ENCODE peak calls at places on chromosomes 4 and X, in four cellular contexts. M, O, Q and H are unnamed samples. For H3K4me1, the result is how much of the 10 kb centered on the place peaks cover.

GRCh38 chrX:37803057-37803456 is 23.2 kb downstream of the CYBB start:
- DNase-seq in Q (no peak), M (no peak), O (no peak), H (no peak)

GRCh38 chrX:106692425-106693075 is 34.0 kb upstream of the RNF128 start:
- DNase-seq in O (peak), Q (no peak), M (no peak), H (no peak)

GRCh38 chr4:20367446-20367845 is 115.7 kb downstream of the SLIT2 start:
- DNase-seq in O (no peak), M (no peak), Q (no peak), H (no peak)

GRCh38 chrX:14014526-14014925 is 15.2 kb downstream of the GEMIN8 start:
- DNase-seq in M (no peak), O (no peak), Q (no peak), H (no peak)

GRCh38 chr4:61772116-61772515 is 572.0 kb downstream of the ADGRL3 start:
- DNase-seq in M (no peak), Q (no peak), O (no peak), H (no peak)

GRCh38 chr4:74932832-74933561 is at the start of gene PARM1:
- DNase-seq in Q (peak), O (peak), M (peak), H (peak)

GRCh38 chrX:51876441-51876840 is 17.0 kb upstream of the MAGED1 start:
- DNase-seq in M (no peak), Q (no peak), O (no peak), H (no peak)

GRCh38 chrX:11064851-11065600 is 46.1 kb upstream of the HCCS start:
- DNase-seq in O (no peak), Q (no peak), M (no peak), H (no peak)

GRCh38 chr4:142446965-142447474 is 399.1 kb downstream of the INPP4B start:
- DNase-seq in M (no peak), Q (no peak), O (no peak), H (no peak)

GRCh38 chr4:77905651-77906263 is 43.1 kb downstream of the MRPL1 start:
- DNase-seq in Q (peak), M (no peak), O (no peak), H (no peak)

GRCh38 chr4:42104521-42104920 is 47.9 kb downstream of the BEND4 start:
- DNase-seq in O (no peak), Q (no peak), M (no peak), H (no peak)

GRCh38 chr4:32499176-32499575 is 1779.0 kb downstream of the PCDH7 start:
- DNase-seq in M (no peak), Q (no peak), O (no peak), H (no peak)

GRCh38 chrX:15848576-15848975 is 6.0 kb downstream of the AP1S2 start:
- DNase-seq in M (no peak), O (no peak), Q (no peak), H (no peak)

GRCh38 chr4:165031436-165032211 is at the start of gene TRIM60:
- DNase-seq in O (no peak), M (no peak), Q (no peak), H (no peak)

GRCh38 chr4:182206266-182206665 is 36.9 kb upstream of the TENM3 start:
- DNase-seq in M (no peak), Q (no peak), O (no peak), H (no peak)

GRCh38 chrX:104795804-104796203 is 229.8 kb downstream of the IL1RAPL2 start:
- DNase-seq in O (no peak), Q (no peak), M (no peak), H (no peak)

GRCh38 chr4:182688081-182688480 is 229.1 kb downstream of the DCTD start:
- DNase-seq in M (no peak), O (no peak), Q (no peak), H (no peak)

DNA sequence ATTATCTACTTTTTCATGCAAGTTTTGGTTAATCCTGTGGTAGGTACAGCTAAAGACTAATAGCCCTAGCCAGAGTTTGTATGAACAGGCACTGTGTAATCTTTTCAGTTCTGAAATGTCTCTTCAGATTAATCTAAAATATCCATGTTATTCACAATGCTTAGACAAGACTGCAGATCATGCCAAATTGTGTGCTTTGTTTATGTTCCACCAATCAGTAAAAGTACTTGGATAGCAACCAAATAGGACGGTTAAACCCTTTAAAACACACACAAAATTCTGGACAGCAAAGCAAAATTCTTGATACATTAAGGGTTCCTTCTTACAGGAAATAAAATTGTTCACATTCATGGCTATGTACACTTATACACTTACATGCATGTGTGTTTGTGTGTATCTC is 139.1 kb downstream of the KLHL13 start:
- DNase-seq in M (no peak), Q (no peak), O (no peak), H (no peak)
- H3K4me1 ChIP-seq in M (under half), Q (under half), O (under half), H (under half)

DNA sequence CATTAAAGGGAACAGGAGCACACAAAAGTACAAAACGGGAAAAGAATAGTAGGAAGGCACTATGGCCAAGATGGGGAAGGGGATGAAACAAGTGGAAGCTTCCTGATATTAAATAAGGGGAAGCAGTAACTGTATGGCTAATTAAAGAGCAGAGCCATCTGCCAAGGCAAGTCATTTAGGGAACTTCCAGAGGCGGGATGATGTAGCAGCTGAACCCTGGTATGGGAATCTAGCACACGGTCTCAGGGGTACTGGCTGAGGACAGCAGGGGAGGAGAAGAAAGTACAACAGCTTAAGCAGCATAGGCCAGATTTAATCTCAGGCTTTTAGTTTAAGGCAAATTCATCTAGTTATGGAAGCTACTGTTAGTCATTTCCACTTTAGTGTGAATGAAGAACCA is 59.1 kb downstream of the IGFBP7 start:
- DNase-seq in O (no peak), M (no peak), Q (no peak), H (no peak)
- TF ChIP-seq TCF7L2 in O (no peak), M (no peak), Q (no peak), H (no peak)

DNA sequence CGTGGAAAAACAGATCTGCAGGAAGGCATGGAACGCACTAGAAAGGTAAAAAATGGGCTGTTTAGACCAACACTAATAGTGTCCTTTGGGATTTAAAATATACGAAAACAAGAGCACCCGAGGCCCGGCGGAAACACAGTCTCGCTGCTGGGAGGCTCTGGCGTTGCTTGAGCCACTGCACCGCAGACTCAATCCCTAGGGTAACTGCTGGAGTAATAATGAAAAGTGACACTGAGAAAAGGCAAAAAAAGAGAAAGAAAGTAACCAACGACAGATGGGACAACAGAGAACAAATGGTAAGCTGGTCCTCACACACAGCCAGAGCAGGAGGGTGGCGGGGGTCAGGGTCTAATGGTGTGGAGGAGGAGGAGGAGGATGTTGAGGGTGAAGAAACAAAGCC is 15.4 kb downstream of the IRAK1 start:
- DNase-seq in M (no peak), O (no peak), Q (no peak), H (no peak)
- H3K4me1 ChIP-seq in M (under half), O (under half), Q (under half), H (under half)

GRCh38 chr4:5730993-5731975 is 20.3 kb downstream of the EVC start:
- DNase-seq in O (no peak), Q (no peak), M (no peak), H (no peak)
- TF ChIP-seq TCF7L2 in O (no peak), Q (no peak), M (no peak), H (no peak)

GRCh38 chrX:9530848-9531274 is 66.0 kb downstream of the TBL1X start:
- DNase-seq in O (peak), M (no peak), Q (peak), H (no peak)
- H3K4me1 ChIP-seq in O (half or more), M (under half), Q (under half), H (under half)

DNA sequence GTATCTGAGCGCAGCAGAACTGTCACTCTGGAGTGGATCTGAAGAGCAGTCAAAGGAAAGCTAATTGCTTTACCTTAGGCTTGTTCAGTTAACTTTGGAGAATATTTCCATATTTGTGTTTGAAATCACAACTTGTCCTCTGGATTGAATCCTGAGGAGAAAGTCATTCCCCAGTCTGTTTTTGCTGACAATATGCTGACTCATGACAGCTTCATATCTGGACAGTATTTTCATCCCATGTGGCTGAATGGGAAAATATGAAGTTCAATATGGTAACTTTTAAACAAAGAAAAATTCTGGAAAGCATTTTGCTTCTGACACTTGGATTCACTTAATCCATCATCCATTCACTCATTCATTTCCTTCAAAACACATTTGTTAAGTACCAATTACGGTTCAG is 46.3 kb upstream of the MAGEC3 start:
- DNase-seq in O (no peak), Q (no peak), M (no peak), H (no peak)
- TF ChIP-seq TCF7L2 in O (no peak), Q (no peak), M (no peak), H (no peak)

GRCh38 chr4:1294424-1294823 is 4.7 kb downstream of the MAEA start:
- DNase-seq in Q (no peak), M (no peak), O (no peak), H (no peak)

GRCh38 chr4:1296324-1297022 is 6.8 kb downstream of the MAEA start:
- DNase-seq in O (no peak), Q (no peak), M (no peak), H (no peak)

GRCh38 chr4:1294891-1295290 is 5.2 kb downstream of the MAEA start:
- DNase-seq in O (no peak), Q (no peak), M (no peak), H (no peak)

GRCh38 chr4:1297023-1297395 is 7.3 kb downstream of the MAEA start:
- DNase-seq in Q (no peak), M (no peak), O (no peak), H (no peak)

DNA sequence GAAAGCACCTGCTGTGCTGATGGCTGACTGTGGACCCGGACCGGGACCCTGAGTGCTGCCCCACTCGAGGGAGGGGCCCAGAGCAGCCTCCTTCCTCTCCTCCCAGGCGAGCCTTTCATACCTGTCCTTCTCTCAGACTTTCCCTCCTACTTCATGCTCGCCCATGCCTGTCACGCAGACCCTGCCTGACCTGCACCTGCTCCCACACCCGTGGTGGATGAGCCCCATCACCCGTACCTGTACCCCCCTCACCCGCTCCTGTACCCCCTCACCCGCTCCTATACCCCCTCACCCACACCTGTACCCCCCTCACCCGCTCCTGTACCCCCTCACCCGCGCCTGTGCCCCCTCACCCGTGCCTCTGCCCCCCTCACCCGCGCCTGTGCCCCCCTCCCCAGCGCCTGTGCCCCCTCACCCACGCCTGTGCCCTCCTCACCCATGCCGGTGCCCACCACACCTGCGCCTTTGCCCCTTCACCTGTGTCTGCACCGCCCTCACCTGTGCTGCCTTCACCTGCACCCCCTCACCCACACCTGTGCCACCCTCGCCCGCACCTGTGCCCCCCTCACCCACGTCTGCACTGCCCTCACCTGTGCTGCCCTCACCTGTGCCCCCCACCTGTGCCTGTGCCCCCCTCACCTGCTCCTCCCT is 5.8 kb downstream of the MAEA start:
- DNase-seq in O (no peak), M (no peak), Q (no peak), H (no peak)
- H3K4me1 ChIP-seq in O (under half), M (under half), Q (under half), H (under half)

GRCh38 chr4:16881151-16881884 is 17.1 kb downstream of the LDB2 start:
- DNase-seq in M (no peak), Q (no peak), O (no peak), H (no peak)

GRCh38 chr4:16869594-16870245 is 28.7 kb downstream of the LDB2 start:
- DNase-seq in Q (no peak), M (no peak), O (no peak), H (no peak)

DNA sequence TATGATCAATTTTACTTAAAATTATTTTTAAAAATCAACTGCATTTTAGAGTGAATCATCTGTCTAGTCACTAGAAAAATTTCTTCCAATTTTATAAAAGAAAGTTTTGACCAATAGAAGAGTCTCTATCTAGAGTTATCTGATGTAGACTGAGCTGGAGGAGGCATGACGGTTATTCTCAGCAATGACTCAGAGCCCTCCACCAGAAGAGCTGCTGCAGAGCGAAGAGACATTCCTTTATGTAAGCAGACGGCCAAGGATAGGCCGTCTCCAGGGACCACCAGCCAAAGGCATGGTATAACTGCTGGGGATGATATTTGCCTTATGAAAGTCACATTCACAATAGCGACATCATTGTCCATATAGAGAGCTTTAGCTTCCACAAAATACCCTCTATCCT is 23.0 kb downstream of the LDB2 start:
- DNase-seq in O (no peak), M (no peak), Q (no peak), H (no peak)
- TF ChIP-seq TCF7L2 in O (no peak), M (no peak), Q (no peak), H (no peak)

DNA sequence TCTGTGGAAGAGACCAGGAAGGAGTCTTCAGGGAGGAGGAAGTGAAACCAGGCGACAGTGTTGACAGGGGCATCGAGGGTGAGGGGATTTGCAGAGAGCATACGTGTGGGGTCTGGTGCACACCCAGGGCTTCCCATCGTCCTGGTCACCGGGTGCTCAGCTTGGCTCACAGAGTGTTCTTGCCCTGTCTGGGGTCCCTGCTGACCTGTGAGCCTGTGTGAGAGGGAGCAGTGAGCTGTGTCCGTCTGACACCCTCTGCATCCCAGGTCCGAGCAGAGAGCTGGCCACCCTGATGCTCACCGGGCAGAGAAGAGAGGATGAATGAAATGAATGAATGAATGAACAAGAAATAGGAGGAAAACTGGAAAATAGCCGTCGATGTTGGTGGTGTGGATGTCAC is 46.5 kb downstream of the CPZ start:
- DNase-seq in M (no peak), Q (no peak), O (no peak), H (no peak)
- H3K4me1 ChIP-seq in M (under half), Q (under half), O (under half), H (under half)